ENCODE peak calls at places on chromosomes 4 and X, in four cellular contexts. I, H, T and X are unnamed samples.

GRCh38 chr4:38287090-38287843 is 327.1 kb downstream of the PTTG2 start:
- DNase-seq in H (no peak), T (no peak), I (no peak), X (no peak)

GRCh38 chrX:24528605-24529004 is 63.5 kb downstream of the PDK3 start:
- DNase-seq in H (no peak), I (no peak), T (no peak), X (no peak)

GRCh38 chrX:43333543-43333942 is 322.6 kb upstream of the MAOA start:
- DNase-seq in I (peak; percentile 6), T (no peak), H (no peak), X (peak; percentile 5)

GRCh38 chr4:143558823-143559756 is 45.6 kb downstream of the SMARCA5 start:
- DNase-seq in H (peak; percentile 2), I (peak; percentile 65), T (peak; percentile 68), X (peak; percentile 66)

GRCh38 chr4:2843023-2843908 is at the start of gene ADD1:
- DNase-seq in H (peak; percentile 73), I (peak; percentile 94), T (peak; percentile 93), X (peak; percentile 94)

GRCh38 chr4:176545886-176546285 is 226.1 kb downstream of the SPCS3 start:
- DNase-seq in I (peak; percentile 33), H (no peak), T (peak; percentile 18), X (peak; percentile 38)

GRCh38 chrX:48785525-48786214 is 720 bp upstream of the GATA1 start:
- DNase-seq in H (no peak), T (no peak), I (no peak), X (no peak)

GRCh38 chr4:6999172-7000086 is 43.7 kb upstream of the TADA2B start:
- DNase-seq in T (no peak), H (no peak), I (no peak), X (no peak)

GRCh38 chrX:131675596-131676194 is 131.8 kb downstream of the OR13H1 start:
- DNase-seq in T (peak; percentile 13), H (no peak), I (peak; percentile 16), X (peak; percentile 1)
- TF ChIP-seq CTCF in T (peak; percentile 67), H (peak; percentile 78), I (peak; percentile 50), X (peak; percentile 40)

GRCh38 chr4:28449080-28449479 is 1588.4 kb downstream of the STIM2 start:
- DNase-seq in I (no peak), T (no peak), H (no peak), X (no peak)
- H3K4me3 ChIP-seq in I (no peak overlapping the region), T (no peak overlapping the region), H (no peak overlapping the region), X (no peak overlapping the region)

DNA sequence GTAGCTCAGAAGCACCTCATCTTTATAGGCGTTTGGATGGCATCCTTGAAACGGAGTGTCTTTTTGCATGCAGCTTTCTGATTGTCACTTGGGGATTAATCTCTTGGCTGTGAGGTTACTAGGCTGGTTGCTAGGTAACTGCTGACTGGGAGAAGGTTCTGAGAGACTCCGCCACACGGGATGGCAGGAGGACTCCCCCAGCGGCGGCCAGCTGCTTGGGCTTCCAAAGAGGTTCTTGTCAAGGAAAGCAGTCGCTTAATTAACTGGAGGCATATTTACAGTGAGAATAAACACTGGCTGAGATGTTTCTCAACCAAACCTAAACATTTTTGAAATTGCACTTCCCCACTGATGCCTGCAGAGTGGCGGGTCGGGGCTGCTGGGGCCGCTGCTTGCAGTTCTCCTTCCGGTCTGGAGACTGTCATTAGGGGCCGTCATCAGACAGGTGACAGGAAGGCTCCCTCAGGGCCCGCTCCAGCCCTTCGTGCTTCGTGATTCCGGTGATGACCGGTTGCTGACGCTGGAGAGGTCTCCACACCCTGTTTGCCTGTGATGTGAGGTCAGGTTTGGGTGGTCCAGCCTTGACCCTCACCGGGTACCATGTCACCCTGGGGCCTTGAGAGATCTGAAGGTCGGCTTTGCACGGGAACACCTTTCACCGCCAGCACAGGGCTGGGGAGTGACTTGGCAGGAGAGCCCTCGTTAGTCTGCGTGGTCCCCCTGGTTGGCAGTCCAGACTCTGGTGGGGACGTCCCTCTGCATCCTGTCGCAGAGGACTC is 9.1 kb downstream of the NSG1 start:
- DNase-seq in H (no peak), I (peak; percentile 48), T (no peak), X (peak; percentile 31)
- TF ChIP-seq CTCF in H (no peak), I (peak; percentile 17), T (no peak), X (no peak)

DNA sequence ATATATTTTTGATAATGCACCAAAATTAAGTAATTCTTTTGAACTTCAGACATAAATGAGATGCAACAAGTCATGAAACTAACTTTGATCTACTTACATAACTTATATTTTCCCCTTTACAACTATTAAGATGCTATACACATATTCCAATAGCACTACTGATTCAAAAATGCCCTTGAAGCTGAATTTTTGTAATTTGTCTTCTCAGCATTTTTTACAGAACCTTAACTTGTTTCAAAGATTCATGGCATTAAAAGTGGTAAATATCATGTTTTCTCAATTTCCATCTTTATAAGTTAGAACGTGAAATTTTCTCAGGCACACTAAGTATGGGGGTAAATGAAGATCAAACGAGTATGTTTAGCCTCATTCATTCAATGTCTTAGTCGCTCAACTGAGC is 460.0 kb upstream of the FAM241A start:
- DNase-seq in I (no peak), H (no peak), T (no peak), X (no peak)
- H3K4me3 ChIP-seq in I (no peak overlapping the region), H (no peak overlapping the region), T (no peak overlapping the region), X (no peak overlapping the region)

GRCh38 chr4:95289028-95289634 is 259.6 kb downstream of the UNC5C start:
- DNase-seq in H (no peak), I (peak; percentile 78), T (peak; percentile 35), X (peak; percentile 49)

GRCh38 chr4:95288552-95288951 is 260.2 kb downstream of the UNC5C start:
- DNase-seq in I (no peak), T (no peak), H (no peak), X (no peak)

GRCh38 chr4:95283320-95283719 is 265.5 kb downstream of the UNC5C start:
- DNase-seq in H (no peak), T (no peak), I (no peak), X (peak; percentile 12)

GRCh38 chr4:95284668-95285067 is 264.1 kb downstream of the UNC5C start:
- DNase-seq in H (no peak), I (no peak), T (no peak), X (no peak)

DNA sequence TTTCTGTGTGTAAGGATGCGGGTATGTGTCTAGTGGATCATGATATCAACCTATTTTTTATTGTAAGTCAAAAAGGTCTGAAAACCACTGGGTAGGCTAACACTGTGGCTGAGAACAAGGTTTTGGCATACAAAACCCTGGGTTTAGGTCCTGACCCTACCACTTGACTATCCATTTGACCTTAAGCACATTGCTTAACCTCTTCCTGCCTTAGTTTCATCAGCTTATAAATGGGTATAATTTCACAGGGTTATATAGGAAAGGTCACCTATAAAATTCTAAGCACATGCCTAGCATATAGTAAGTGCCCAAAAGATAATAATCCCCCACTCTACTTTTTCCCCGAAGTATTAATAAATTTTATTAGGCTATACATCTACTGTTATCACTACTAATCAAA is 263.0 kb downstream of the UNC5C start:
- DNase-seq in H (no peak), T (no peak), I (no peak), X (no peak)
- TF ChIP-seq CTCF in H (no peak), T (no peak), I (no peak), X (no peak)

DNA sequence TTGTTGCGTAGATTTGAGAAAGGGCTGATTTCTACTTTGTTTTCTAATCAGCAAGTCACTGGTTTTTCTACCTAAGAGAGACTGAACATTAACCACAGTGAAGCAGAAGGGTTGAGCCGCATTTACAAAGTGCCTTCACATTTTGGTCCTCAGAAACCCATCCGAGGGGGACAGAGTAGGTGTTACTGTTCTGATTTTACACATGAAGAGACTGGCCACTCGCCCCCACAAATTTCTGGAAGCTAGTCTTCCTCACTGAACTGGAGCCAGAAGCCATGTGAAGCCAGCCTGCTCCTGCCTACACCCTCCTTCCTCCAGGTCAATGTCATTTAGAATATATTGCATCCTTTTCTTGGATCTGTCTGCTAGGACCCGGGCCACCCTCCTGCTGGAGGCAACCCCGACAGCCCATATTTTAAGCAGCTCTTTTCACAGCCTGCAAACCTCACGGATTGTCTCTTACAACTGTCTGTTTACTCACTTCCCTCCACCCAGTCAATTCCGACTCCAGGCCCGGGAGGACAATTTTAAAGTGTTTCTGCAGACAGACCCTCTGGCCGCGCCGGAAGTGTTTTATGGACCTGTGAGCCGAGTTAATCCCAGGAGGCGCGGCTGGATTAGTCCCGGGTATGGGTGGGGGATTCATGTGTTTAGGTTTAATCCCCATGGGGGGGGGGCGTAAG is 73.2 kb upstream of the BCOR start:
- DNase-seq in I (no peak), T (no peak), H (no peak), X (no peak)
- H3K4me3 ChIP-seq in I (peak overlapping the region; percentile 52), T (no peak overlapping the region), H (peak overlapping the region; percentile 44), X (no peak overlapping the region)

GRCh38 chr4:120843840-120844527 is 78.5 kb downstream of the PRDM5 start:
- DNase-seq in H (no peak), I (no peak), T (no peak), X (no peak)
- TF ChIP-seq CTCF in H (peak; percentile 28), I (peak; percentile 52), T (peak; percentile 32), X (no peak)

GRCh38 chr4:154743683-154744340 is at the start of gene LRAT:
- DNase-seq in T (peak; percentile 18), H (no peak), I (no peak), X (no peak)

GRCh38 chr4:154740462-154740861 is 3.3 kb upstream of the LRAT start:
- DNase-seq in H (no peak), I (no peak), T (no peak), X (no peak)

GRCh38 chr4:154741131-154741530 is 2.7 kb upstream of the LRAT start:
- DNase-seq in I (no peak), T (no peak), H (no peak), X (no peak)

GRCh38 chr4:154744341-154744948 is 645 bp downstream of the LRAT start:
- DNase-seq in I (no peak), T (no peak), H (no peak), X (no peak)

GRCh38 chr4:154741877-154742851 is 1.6 kb upstream of the LRAT start:
- DNase-seq in T (peak; percentile 36), I (no peak), H (no peak), X (peak; percentile 9)
- H3K4me3 ChIP-seq in T (peak overlapping the region; percentile 20), I (no peak overlapping the region), H (no peak overlapping the region), X (peak overlapping the region; percentile 3)

GRCh38 chr4:156132196-156132595 is 178.5 kb upstream of the CTSO start:
- DNase-seq in I (no peak), H (no peak), T (no peak), X (no peak)

GRCh38 chr4:156138781-156139280 is 185.2 kb upstream of the CTSO start:
- DNase-seq in I (no peak), H (no peak), T (no peak), X (no peak)

GRCh38 chr4:156137971-156138581 is 184.4 kb upstream of the CTSO start:
- DNase-seq in H (no peak), I (no peak), T (no peak), X (no peak)
- TF ChIP-seq CTCF in H (no peak), I (no peak), T (no peak), X (no peak)